ENCODE peak calls at places on chromosomes 6 and 20, in seven cellular contexts. N is K562; J is memory B cell; D is activated CD8-positive, alpha-beta memory T cell treated with anti-CD3 and anti-CD28 coated beads, Interleukin-2, amount 10 ng/mL, durations not matched to agents 7 days and 5 days; I is stimulated activated effector memory CD8-positive, alpha-beta T cell treated with anti-CD3 and anti-CD28 coated beads, Interleukin-12 subunit alpha, Interleukin-12 subunit beta, amount 100 ng/mL, for 72 hours; Y is lower lobe of right lung; G is aorta. Z is an unnamed sample.

GRCh38 chr20:46232575-46232974 is 75.7 kb downstream of the CDH22 start:
- ATAC-seq in Y (no peak), G (no peak), I (no peak), N (no peak), J (no peak), D (no peak), Z (no peak)

GRCh38 chr6:43093361-43094289 is 17.5 kb downstream of the PTK7 start:
- ATAC-seq in Y (peak; percentile 30), J (no peak), I (no peak), G (peak; percentile 71), D (peak; percentile 23), N (peak; percentile 92), Z (peak; percentile 56)

GRCh38 chr6:81909981-81910910 is 157.8 kb upstream of the TENT5A start:
- ATAC-seq in I (no peak), J (no peak), N (no peak), G (no peak), D (no peak), Y (no peak), Z (peak; percentile 32)

GRCh38 chr6:145688493-145688905 is 46.8 kb downstream of the EPM2A start:
- ATAC-seq in J (no peak), G (no peak), N (no peak), D (no peak), Y (no peak), I (no peak), Z (peak; percentile 72)

GRCh38 chr6:67450641-67451040 is 1184.4 kb upstream of the ADGRB3 start:
- ATAC-seq in G (no peak), I (no peak), J (peak; percentile 53), Y (no peak), N (no peak), D (no peak), Z (no peak)

GRCh38 chr6:34484899-34485298 is 19.0 kb downstream of the PACSIN1 start:
- ATAC-seq in G (no peak), I (peak; percentile 95), J (peak; percentile 57), Y (no peak), N (peak; percentile 63), D (peak; percentile 90), Z (peak; percentile 88)

GRCh38 chr6:13528777-13529343 is 41.5 kb upstream of the GFOD1 start:
- ATAC-seq in G (no peak), Y (no peak), N (no peak), J (no peak), D (no peak), I (no peak), Z (no peak)

GRCh38 chr6:122107256-122107655 is 292.2 kb upstream of the HSF2 start:
- ATAC-seq in I (no peak), J (no peak), N (no peak), Y (no peak), D (no peak), G (no peak), Z (no peak)

GRCh38 chr20:11067359-11067758 is 393.6 kb upstream of the JAG1 start:
- ATAC-seq in Y (no peak), N (no peak), G (no peak), I (no peak), D (no peak), J (no peak), Z (no peak)

GRCh38 chr6:128155826-128156225 is 255.0 kb upstream of the THEMIS start:
- ATAC-seq in J (no peak), Y (no peak), I (no peak), N (no peak), D (no peak), G (no peak), Z (no peak)

Z was measured in esophagus mucosa.